ENCODE peak calls at places on chromosome 11, in ten cellular contexts. I is activated CD4-positive, alpha-beta T cell treated with anti-CD3 and anti-CD28 coated beads, Interleukin-2, amount 50 U/mL, for 48 hours; N is endothelial cell; H is right cardiac atrium; C is amygdala; M is kidney tubule cell; O is cardiac fibroblast; U is anterior cingulate cortex; Q is stimulated activated CD4-positive, alpha-beta T cell treated with anti-CD3 and anti-CD28 coated beads, Interleukin-1b, Interleukin-23, amount 100 ng/mL, for 24 hours; Y is GM18507. V is an unnamed sample.

GRCh38 chr11:9280655-9281301 is 15.6 kb upstream of the DENND5A start:
- DNase-seq in I (peak), N (no peak), H (no peak), C (no peak), M (peak), O (peak), U (no peak), Q (peak), Y (no peak), V (peak)

GRCh38 chr11:3191586-3192324 is 26.6 kb upstream of the OSBPL5 start:
- DNase-seq in I (no peak), N (no peak), H (no peak), C (no peak), M (no peak), O (no peak), U (no peak), Q (no peak), Y (no peak), V (no peak)

GRCh38 chr11:1048375-1049070 is 12.0 kb upstream of the MUC6 start:
- DNase-seq in I (no peak), N (no peak), H (no peak), C (no peak), M (no peak), O (no peak), U (no peak), Q (no peak), Y (no peak), V (no peak)

GRCh38 chr11:793556-793955 is 3.7 kb upstream of the CEND1 start:
- DNase-seq in I (no peak), N (no peak), H (no peak), C (no peak), M (no peak), O (no peak), U (no peak), Q (no peak), Y (no peak), V (no peak)

GRCh38 chr11:35012467-35013191 is 96.2 kb downstream of the PDHX start:
- DNase-seq in I (peak), N (no peak), H (no peak), C (no peak), M (no peak), O (no peak), U (no peak), Q (no peak), Y (no peak), V (no peak)

GRCh38 chr11:36254739-36255138 is 34.5 kb downstream of the COMMD9 start:
- DNase-seq in I (no peak), N (no peak), H (no peak), C (no peak), M (no peak), O (peak), U (no peak), Q (no peak), Y (no peak), V (peak)

GRCh38 chr11:27933992-27934829 is 173.7 kb downstream of the KIF18A start:
- DNase-seq in I (no peak), N (no peak), H (no peak), C (no peak), M (peak), O (peak), U (no peak), Q (no peak), Y (no peak), V (peak)

GRCh38 chr11:117876341-117877119 is at the start of gene FXYD6:
- DNase-seq in I (no peak), N (peak), H (peak), C (peak), M (no peak), O (peak), U (peak), Q (no peak), Y (no peak), V (peak)

GRCh38 chr11:130455493-130456127 is 7.2 kb downstream of the ADAMTS15 start:
- DNase-seq in I (no peak), N (no peak), H (peak), C (no peak), M (peak), O (no peak), U (no peak), Q (no peak), Y (no peak), V (no peak)

GRCh38 chr11:117143390-117143789 is 697 bp upstream of the PAFAH1B2 start:
- DNase-seq in I (peak), N (peak), H (peak), C (peak), M (peak), O (peak), U (peak), Q (no peak), Y (no peak), V (peak)

GRCh38 chr11:112776834-112777793 is 184.1 kb upstream of the NCAM1 start:
- DNase-seq in I (no peak), N (no peak), H (peak), C (no peak), M (no peak), O (peak), U (no peak), Q (no peak), Y (no peak), V (no peak)

GRCh38 chr11:48055292-48056132 is 75.2 kb downstream of the PTPRJ start:
- DNase-seq in I (peak), N (no peak), H (no peak), C (no peak), M (peak), O (peak), U (no peak), Q (no peak), Y (no peak), V (peak)

GRCh38 chr11:26847977-26848376 is 126.1 kb upstream of the SLC5A12 start:
- DNase-seq in I (no peak), N (no peak), H (no peak), C (no peak), M (no peak), O (no peak), U (no peak), Q (no peak), Y (no peak), V (no peak)

GRCh38 chr11:117835576-117835975 is 11.0 kb upstream of the FXYD2 start:
- DNase-seq in I (no peak), N (no peak), H (peak), C (no peak), M (no peak), O (no peak), U (no peak), Q (no peak), Y (no peak), V (no peak)

GRCh38 chr11:14611939-14612338 is 31.7 kb upstream of the PDE3B start:
- DNase-seq in I (no peak), N (no peak), H (no peak), C (no peak), M (no peak), O (no peak), U (no peak), Q (no peak), Y (no peak), V (no peak)

GRCh38 chr11:128324051-128324481 is 263.3 kb downstream of the ETS1 start:
- DNase-seq in I (peak), N (no peak), H (no peak), C (no peak), M (no peak), O (no peak), U (no peak), Q (no peak), Y (no peak), V (peak)

GRCh38 chr11:70048279-70049024 is 29.7 kb upstream of the ANO1 start:
- DNase-seq in I (no peak), N (peak), H (no peak), C (no peak), M (peak), O (no peak), U (no peak), Q (no peak), Y (no peak), V (peak)

GRCh38 chr11:16926868-16927267 is 87.3 kb downstream of the PLEKHA7 start:
- DNase-seq in I (no peak), N (no peak), H (no peak), C (no peak), M (no peak), O (no peak), U (no peak), Q (no peak), Y (no peak), V (no peak)

GRCh38 chr11:59208956-59209355 is 3.8 kb downstream of the MPEG1 start:
- DNase-seq in I (peak), N (no peak), H (no peak), C (no peak), M (peak), O (no peak), U (no peak), Q (no peak), Y (no peak), V (peak)

GRCh38 chr11:71466358-71466757 is 13.4 kb downstream of the NADSYN1 start:
- DNase-seq in I (no peak), N (no peak), H (no peak), C (no peak), M (no peak), O (no peak), U (no peak), Q (no peak), Y (no peak), V (no peak)

GRCh38 chr11:134592391-134592990 is 180.4 kb upstream of the B3GAT1 start:
- DNase-seq in I (peak), N (peak), H (no peak), C (no peak), M (peak), O (no peak), U (no peak), Q (peak), Y (no peak), V (peak)

GRCh38 chr11:126407682-126408288 is 52.3 kb downstream of the ST3GAL4 start:
- DNase-seq in I (no peak), N (no peak), H (no peak), C (no peak), M (no peak), O (no peak), U (no peak), Q (no peak), Y (no peak), V (no peak)

GRCh38 chr11:27912916-27913315 is 195.0 kb downstream of the KIF18A start:
- DNase-seq in I (no peak), N (no peak), H (no peak), C (no peak), M (peak), O (no peak), U (no peak), Q (no peak), Y (no peak), V (peak)

GRCh38 chr11:6546735-6547134 is 49.7 kb downstream of the DNHD1 start:
- DNase-seq in I (no peak), N (no peak), H (no peak), C (no peak), M (no peak), O (no peak), U (no peak), Q (no peak), Y (no peak), V (no peak)

V was measured in iris pigment epithelial cell.